ENCODE peak calls at places on chromosomes 11 and 22, in four cellular contexts. O is MM.1S, H is GM23338, F is PC-9. S is an unnamed sample.

GRCh38 chr22:32811788-32812187 is 10.3 kb downstream of the TIMP3 start:
- DNase-seq in H (no peak), O (no peak), F (no peak), S (no peak)

GRCh38 chr11:417652-418342 is 3.0 kb upstream of the SIGIRR start:
- DNase-seq in O (no peak), H (no peak), F (no peak), S (no peak)

GRCh38 chr11:36333897-36334296 is 37.8 kb downstream of the PRR5L start:
- DNase-seq in O (peak; percentile 12), F (peak; percentile 39), H (peak; percentile 92), S (peak; percentile 40)

GRCh38 chr11:77590194-77590591 is 440 bp downstream of the AQP11 start:
- DNase-seq in H (peak; percentile 76), F (no peak), O (peak; percentile 47), S (peak; percentile 73)

GRCh38 chr11:68036717-68037239 is 2.0 kb upstream of the TCIRG1 start:
- DNase-seq in O (no peak), H (no peak), F (no peak), S (no peak)

GRCh38 chr22:20384171-20384570 is 9.8 kb upstream of the ZNF74 start:
- DNase-seq in H (no peak), F (no peak), O (no peak), S (no peak)

GRCh38 chr11:130894322-130895025 is 21.8 kb downstream of the SNX19 start:
- DNase-seq in O (peak; percentile 58), F (peak; percentile 58), H (peak; percentile 94), S (peak; percentile 85)

GRCh38 chr22:38870791-38871359 is 1.1 kb downstream of the CBX6 start:
- DNase-seq in F (no peak), H (no peak), O (no peak), S (no peak)

GRCh38 chr22:46089426-46090041 is 60.8 kb upstream of the PPARA start:
- DNase-seq in O (no peak), F (no peak), H (no peak), S (no peak)
- H3F3A ChIP-seq in O (no peaks in the 10 kb centered on the region), F (peaks cover 18% of the 10 kb centered on the region), H (no peaks in the 10 kb centered on the region), S (peaks cover 4% of the 10 kb centered on the region)

GRCh38 chr11:72579816-72580647 is 94.2 kb downstream of the PDE2A start:
- DNase-seq in F (no peak), H (no peak), O (no peak), S (no peak)
- TF ChIP-seq CTCF in F (no peak), H (no peak), O (no peak), S (no peak)

GRCh38 chr11:132111341-132111740 is 740.9 kb downstream of the NTM start:
- DNase-seq in H (no peak), F (no peak), O (no peak), S (no peak)
- H3F3A ChIP-seq in H (no peaks in the 10 kb centered on the region), F (no peaks in the 10 kb centered on the region), O (no peaks in the 10 kb centered on the region), S (no peaks in the 10 kb centered on the region)

GRCh38 chr11:114942207-114942606 is 263.9 kb downstream of the NXPE2 start:
- DNase-seq in F (no peak), H (peak; percentile 11), O (no peak), S (no peak)
- TF ChIP-seq CTCF in F (no peak), H (peak; percentile 53), O (no peak), S (no peak)

DNA sequence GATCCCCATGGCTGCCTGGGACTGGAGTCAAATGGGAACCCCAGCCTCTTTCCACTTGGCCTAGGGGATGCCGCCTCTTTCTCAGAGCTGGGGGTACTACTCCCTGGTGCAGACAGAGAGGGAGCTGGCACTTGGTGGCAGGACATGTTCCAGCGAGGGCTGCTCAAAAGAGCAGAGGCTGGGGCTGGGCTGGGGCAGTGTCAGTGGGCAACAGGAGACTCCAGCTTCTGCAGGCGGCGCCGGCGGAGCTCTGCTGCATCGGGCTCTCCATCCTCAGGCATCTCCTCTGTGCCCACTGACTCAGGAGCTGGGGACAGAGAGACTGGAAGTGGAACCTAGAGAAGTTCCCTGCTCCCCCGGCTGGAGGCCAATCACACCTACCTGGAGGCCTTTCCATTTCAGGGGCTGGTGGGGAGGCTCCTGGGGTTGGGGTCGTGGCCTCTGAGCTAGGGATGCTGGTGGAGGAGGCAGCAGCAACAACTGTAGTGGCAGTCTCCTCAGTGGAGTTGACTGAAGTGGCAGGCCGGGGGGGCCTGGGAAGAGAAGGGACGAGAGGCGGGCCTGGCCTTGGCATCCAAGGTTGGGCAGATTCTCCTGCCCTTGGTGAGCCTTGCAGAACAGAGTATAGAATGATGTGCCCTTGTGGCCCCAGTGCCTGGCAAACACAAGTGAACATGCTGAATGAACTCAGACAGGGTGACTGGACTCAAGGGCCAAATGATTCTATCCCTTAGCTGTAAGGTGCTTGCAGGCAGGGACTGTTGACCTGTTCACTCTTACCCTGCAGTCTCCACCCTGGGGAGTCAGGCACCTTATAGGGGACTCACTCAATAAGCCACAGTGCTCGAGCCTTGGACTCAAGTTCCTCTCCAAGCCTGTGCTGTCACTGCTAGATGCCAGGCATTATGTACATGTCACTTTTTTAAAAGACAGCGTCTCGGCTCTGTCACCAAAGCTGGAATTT is 5.9 kb downstream of the SYVN1 start:
- DNase-seq in O (no peak), H (no peak), F (no peak), S (no peak)
- H3F3A ChIP-seq in O (peaks cover 62% of the 10 kb centered on the region), H (peaks cover 10% of the 10 kb centered on the region), F (peaks cover 69% of the 10 kb centered on the region), S (no peaks in the 10 kb centered on the region)

GRCh38 chr22:43159484-43160178 is 8.3 kb downstream of the TSPO start:
- DNase-seq in F (no peak), O (no peak), H (peak; percentile 76), S (no peak)
- TF ChIP-seq CTCF in F (peak; percentile 56), O (peak; percentile 21), H (peak; percentile 77), S (peak; percentile 33)

GRCh38 chr11:2864890-2865289 is 20.7 kb downstream of the CDKN1C start:
- DNase-seq in F (no peak), O (no peak), H (no peak), S (no peak)

GRCh38 chr11:2866178-2866577 is 19.4 kb downstream of the CDKN1C start:
- DNase-seq in H (no peak), F (no peak), O (no peak), S (no peak)

GRCh38 chr11:2862395-2862949 is 23.1 kb downstream of the CDKN1C start:
- DNase-seq in H (peak; percentile 89), O (no peak), F (no peak), S (no peak)

GRCh38 chr11:2860636-2861035 is 24.9 kb downstream of the CDKN1C start:
- DNase-seq in O (no peak), H (no peak), F (no peak), S (peak; percentile 64)

GRCh38 chr11:2862950-2863618 is 22.5 kb downstream of the CDKN1C start:
- DNase-seq in F (no peak), H (peak; percentile 77), O (no peak), S (peak; percentile 12)
- H3F3A ChIP-seq in F (no peaks in the 10 kb centered on the region), H (peaks cover 11% of the 10 kb centered on the region), O (no peaks in the 10 kb centered on the region), S (no peaks in the 10 kb centered on the region)

DNA sequence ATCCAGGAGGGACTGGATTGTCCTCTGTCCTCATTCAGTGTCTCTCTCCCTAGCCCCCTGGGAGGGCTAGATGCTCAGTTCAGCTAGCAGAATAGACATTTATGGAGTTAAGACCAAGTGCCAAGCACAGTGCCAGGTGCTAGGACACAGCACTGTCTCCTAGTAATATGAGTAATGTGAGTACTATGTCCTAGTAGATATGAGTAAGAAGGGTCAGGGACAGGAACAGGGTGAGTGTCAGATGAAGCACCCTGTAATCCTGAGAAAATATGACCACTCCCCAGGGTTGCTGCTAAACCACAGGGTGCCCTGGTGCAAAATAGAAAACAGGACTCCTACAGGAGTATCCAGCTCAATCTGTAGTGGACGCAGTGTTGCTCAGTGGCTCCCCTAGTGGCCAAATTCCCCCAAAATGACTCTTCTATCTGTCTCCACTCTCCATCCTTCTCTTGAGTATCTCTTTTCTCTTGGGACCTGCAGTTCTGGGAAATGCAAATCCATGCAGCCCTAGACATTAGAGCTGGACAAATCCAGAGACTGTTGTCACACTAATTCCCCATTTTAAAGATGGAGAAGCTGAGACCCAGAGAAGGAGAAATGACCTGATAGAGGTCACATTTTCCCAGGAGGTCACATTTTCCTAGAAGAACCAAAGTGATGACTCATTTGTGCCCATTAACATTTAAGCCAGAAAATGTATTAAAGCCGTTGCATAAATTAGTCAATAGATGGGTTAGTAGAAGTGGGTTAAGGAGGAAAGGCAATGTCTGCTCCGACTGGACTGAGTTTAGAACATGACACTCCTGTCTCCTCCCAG is 214.3 kb downstream of the NXPE2 start:
- DNase-seq in H (peak; percentile 73), F (no peak), O (no peak), S (no peak)
- TF ChIP-seq CTCF in H (peak; percentile 75), F (peak; percentile 68), O (peak; percentile 46), S (peak; percentile 40)